ENCODE peak calls at places on chromosomes 13 and 19, in ten cellular contexts. K is IMR-90, A is fibroblast of lung, T is left lung, M is heart left ventricle, C is aorta, F is neuronal stem cell, N is esophagus squamous epithelium, X is body of pancreas, P is uterus. Y is an unnamed sample. For H3K36me3, the result is how much of the 10 kb centered on the place peaks cover.

GRCh38 chr19:35212241-35212640 is 16.3 kb downstream of the FAM187B start:
- DNase-seq in K (no peak), N (no peak), C (no peak), T (no peak), A (no peak), M (no peak), X (no peak), P (no peak), F (no peak), Y (no peak)

GRCh38 chr13:29573190-29573589 is 22.3 kb downstream of the SLC7A1 start:
- DNase-seq in P (peak), C (no peak), A (peak), K (peak), T (no peak), M (peak), X (peak), N (peak), F (no peak), Y (no peak)

GRCh38 chr13:29922896-29923295 is 72.5 kb upstream of the UBL3 start:
- DNase-seq in X (no peak), N (no peak), M (no peak), A (peak), K (peak), T (no peak), P (no peak), F (no peak), C (no peak), Y (no peak)

GRCh38 chr19:3479819-3480215 is 508 bp downstream of the SMIM24 start:
- DNase-seq in X (no peak), K (no peak), C (no peak), N (no peak), F (no peak), P (no peak), T (no peak), A (no peak), M (no peak), Y (peak)

GRCh38 chr19:571127-571974 is 1.0 kb upstream of the BSG start:
- DNase-seq in M (peak), A (peak), N (no peak), F (peak), X (peak), T (peak), K (peak), P (no peak), C (peak), Y (peak)

GRCh38 chr19:3366104-3366760 is at the start of gene NFIC:
- DNase-seq in F (no peak), A (peak), C (peak), N (no peak), P (peak), M (peak), X (peak), T (peak), K (peak), Y (peak)

GRCh38 chr19:46924874-46925547 is 64.2 kb downstream of the ARHGAP35 start:
- DNase-seq in P (no peak), X (peak), A (no peak), T (no peak), C (no peak), F (no peak), N (no peak), K (no peak), M (peak), Y (no peak)

GRCh38 chr13:113930711-113931637 is 42.9 kb downstream of the C13orf46 start:
- DNase-seq in K (no peak), A (no peak), T (no peak), M (peak), P (peak), N (no peak), X (no peak), F (no peak), C (peak), Y (peak)

GRCh38 chr13:71866173-71867091 is 572 bp downstream of the DACH1 start:
- DNase-seq in X (peak), A (peak), C (peak), P (peak), T (peak), M (peak), N (no peak), K (no peak), F (no peak), Y (no peak)

GRCh38 chr19:406121-406711 is 2.7 kb downstream of the C2CD4C start:
- DNase-seq in F (no peak), K (no peak), M (no peak), T (peak), A (no peak), P (no peak), N (no peak), X (no peak), C (peak), Y (no peak)

GRCh38 chr19:8505680-8506401 is 3.4 kb upstream of the PRAM1 start:
- DNase-seq in M (peak), N (no peak), C (peak), F (peak), A (peak), X (peak), T (peak), P (peak), K (peak), Y (no peak)

GRCh38 chr13:38979891-38980627 is 10.6 kb downstream of the STOML3 start:
- DNase-seq in N (no peak), M (peak), A (no peak), C (no peak), P (peak), T (no peak), F (peak), X (peak), K (no peak), Y (no peak)

GRCh38 chr13:77860621-77861020 is 58.0 kb downstream of the EDNRB start:
- DNase-seq in N (no peak), M (no peak), F (no peak), X (no peak), K (peak), T (no peak), P (no peak), A (peak), C (no peak), Y (no peak)

GRCh38 chr19:35105047-35105410 is 10.6 kb upstream of the FXYD3 start:
- DNase-seq in M (no peak), K (no peak), X (no peak), C (no peak), P (no peak), T (no peak), N (no peak), A (no peak), F (no peak), Y (no peak)

GRCh38 chr13:104318121-104318520 is 1251.9 kb upstream of the SLC10A2 start:
- DNase-seq in C (no peak), M (no peak), P (no peak), T (no peak), F (no peak), K (peak), N (no peak), A (peak), X (no peak), Y (no peak)

GRCh38 chr13:24184265-24184841 is 23.8 kb downstream of the SPATA13 start:
- DNase-seq in P (no peak), K (no peak), A (no peak), X (peak), T (no peak), C (no peak), F (no peak), N (no peak), M (no peak), Y (no peak)

GRCh38 chr13:97194473-97194872 is 27.7 kb upstream of the MBNL2 start:
- DNase-seq in X (no peak), M (no peak), P (no peak), N (no peak), F (no peak), A (peak), C (no peak), K (peak), T (no peak), Y (no peak)

GRCh38 chr13:111658150-111659100 is 338.0 kb downstream of the TEX29 start:
- DNase-seq in K (no peak), X (no peak), F (peak), N (no peak), P (no peak), A (no peak), C (no peak), M (no peak), T (no peak), Y (no peak)

GRCh38 chr19:3356805-3357204 is 9.6 kb upstream of the NFIC start:
- DNase-seq in X (no peak), A (no peak), N (no peak), K (no peak), T (no peak), F (no peak), P (no peak), M (no peak), C (no peak), Y (no peak)

GRCh38 chr13:40352807-40353562 is 313.5 kb downstream of the FOXO1 start:
- DNase-seq in N (no peak), M (no peak), K (no peak), T (no peak), X (peak), F (no peak), P (peak), C (no peak), A (peak), Y (no peak)

DNA sequence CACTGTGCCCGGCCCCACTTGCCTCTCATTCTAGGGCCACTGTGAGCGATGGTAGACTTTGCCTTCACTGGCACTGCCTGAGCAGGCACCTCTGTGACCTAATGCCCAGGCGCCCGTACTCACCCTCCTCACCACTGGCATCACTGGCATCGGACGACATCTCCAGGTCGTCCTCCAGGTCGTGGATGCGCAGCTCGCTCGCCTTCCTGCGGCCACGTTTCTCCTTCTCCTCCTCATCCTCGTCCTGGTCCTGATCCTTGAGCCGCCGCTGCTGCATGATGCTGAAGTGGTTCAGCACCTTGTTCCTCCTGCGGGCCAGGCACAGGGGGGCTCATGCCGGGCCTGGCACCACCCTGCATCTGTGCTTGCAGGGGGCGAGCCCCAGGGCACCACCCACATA is 7.5 kb upstream of the PSPN start:
- DNase-seq in X (no peak), M (no peak), P (no peak), C (no peak), K (no peak), F (no peak), A (no peak), N (no peak), T (no peak), Y (no peak)
- H3K36me3 ChIP-seq in X (under half), M (under half), P (under half), C (under half), K (half or more), F (half or more), A (under half), N (half or more), T (half or more), Y (half or more)

GRCh38 chr13:48231948-48232347 is 1.1 kb upstream of the ITM2B start:
- DNase-seq in F (no peak), C (no peak), N (no peak), X (no peak), A (no peak), T (no peak), K (no peak), M (no peak), P (no peak), Y (no peak)
- H3K4me3 ChIP-seq in F (no peak), C (no peak), N (no peak), X (no peak), A (no peak), T (no peak), K (no peak), M (peak), P (no peak), Y (peak)

DNA sequence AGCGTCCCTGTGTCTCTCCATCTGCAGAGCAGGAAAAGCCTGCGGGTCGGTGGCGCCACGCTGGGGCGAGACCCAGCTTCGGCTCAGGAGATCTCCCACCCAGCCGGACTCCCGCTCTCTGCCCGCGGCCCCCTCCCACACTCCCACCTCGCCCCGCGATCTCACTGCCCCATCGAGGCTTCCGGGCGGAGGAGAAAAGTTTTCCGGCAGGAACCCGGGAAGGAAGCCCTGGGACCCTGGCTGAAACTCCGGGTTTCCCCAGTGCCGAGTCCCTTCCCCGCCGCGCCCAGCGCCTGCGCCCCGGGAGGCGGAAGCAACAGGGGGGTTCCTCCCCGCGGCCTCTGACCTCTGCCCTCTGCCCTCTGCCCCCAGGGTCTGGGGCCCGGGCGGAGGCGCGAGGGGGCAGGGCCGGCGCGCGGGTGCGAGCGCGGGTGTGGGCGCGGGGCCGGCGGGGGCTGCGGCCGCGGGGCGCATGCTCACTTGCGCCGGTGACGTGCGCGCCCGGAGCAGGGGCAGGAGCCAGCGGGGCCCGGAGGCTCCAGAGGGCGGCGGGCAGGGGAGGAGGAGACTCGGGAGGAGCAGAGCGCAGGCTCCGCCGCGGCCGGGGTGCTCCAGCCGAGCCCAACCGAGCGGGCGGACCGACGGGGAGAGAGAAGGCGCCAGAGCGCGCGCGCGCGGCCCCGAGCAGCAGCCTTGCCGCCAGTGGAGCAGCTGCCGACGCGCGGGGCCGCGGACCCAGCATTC is at the start of gene ATP11A:
- DNase-seq in P (peak), N (peak), F (peak), A (peak), C (peak), T (peak), M (peak), X (peak), K (peak), Y (peak)
- H3K27ac ChIP-seq in P (peak), N (peak), F (peak), A (peak), C (peak), T (peak), M (peak), X (peak), K (peak), Y (peak)

GRCh38 chr19:5149930-5150329 is 181.0 kb downstream of the KDM4B start:
- DNase-seq in C (peak), M (no peak), P (no peak), N (no peak), F (no peak), K (no peak), A (no peak), T (no peak), X (no peak), Y (no peak)
- H3K36me3 ChIP-seq in C (under half), M (under half), P (under half), N (under half), F (under half), K (under half), A (under half), T (half or more), X (under half), Y (under half)

GRCh38 chr19:18940791-18941627 is at the start of gene HOMER3:
- DNase-seq in M (peak), F (peak), T (peak), N (no peak), A (peak), C (peak), X (peak), K (peak), P (peak), Y (peak)

GRCh38 chr19:18939922-18940775 is 868 bp downstream of the HOMER3 start:
- DNase-seq in P (peak), C (peak), T (peak), K (peak), N (no peak), X (peak), F (peak), M (peak), A (peak), Y (no peak)

GRCh38 chr19:18942692-18943091 is 1.7 kb upstream of the HOMER3 start:
- DNase-seq in K (no peak), T (no peak), C (no peak), F (no peak), A (no peak), N (no peak), P (no peak), M (no peak), X (no peak), Y (no peak)

GRCh38 chr19:18943465-18943864 is 2.4 kb upstream of the HOMER3 start:
- DNase-seq in C (no peak), M (no peak), X (no peak), K (no peak), F (no peak), T (no peak), P (no peak), A (no peak), N (no peak), Y (no peak)

DNA sequence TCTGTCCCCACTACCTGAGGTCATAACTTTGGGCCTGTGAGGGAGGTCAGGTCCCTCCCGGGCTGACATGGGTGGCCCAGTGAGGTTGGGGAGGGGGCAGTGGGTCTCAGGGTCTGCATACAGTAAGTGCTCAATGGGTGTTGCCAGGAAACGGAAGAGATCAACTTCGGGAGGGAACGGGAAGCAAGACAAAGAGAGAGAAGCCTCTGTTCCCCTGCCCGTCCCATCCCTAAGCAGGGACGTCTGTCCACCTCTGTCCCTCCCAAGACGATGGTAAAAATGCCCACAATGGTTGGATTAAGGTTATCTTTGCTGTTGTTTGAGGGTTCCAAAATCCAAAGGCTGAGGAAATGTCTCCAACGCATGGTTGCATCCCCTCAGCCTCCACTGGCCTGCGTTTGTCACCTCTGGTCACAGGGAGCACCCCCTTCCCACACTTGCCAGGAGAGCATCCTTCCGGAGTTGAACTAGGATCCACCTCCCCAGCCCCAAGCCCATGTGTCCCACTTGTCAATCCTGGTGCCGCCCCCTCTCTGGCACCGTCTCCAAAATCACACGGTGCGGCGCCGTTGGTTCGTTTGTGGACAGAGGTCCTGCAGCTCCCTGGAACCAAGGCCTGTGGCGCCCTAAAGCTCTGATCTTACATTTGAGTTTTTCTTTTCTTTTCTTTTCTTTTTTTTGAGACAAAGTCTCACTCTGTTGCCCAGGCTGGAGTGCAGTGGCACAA is 774 bp upstream of the HOMER3 start:
- DNase-seq in C (no peak), M (no peak), P (no peak), X (no peak), N (no peak), F (no peak), A (no peak), K (no peak), T (no peak), Y (no peak)
- H3K4me3 ChIP-seq in C (no peak), M (no peak), P (no peak), X (no peak), N (peak), F (peak), A (peak), K (peak), T (no peak), Y (no peak)

GRCh38 chr19:7149956-7150705 is 80.6 kb downstream of the ZNF557 start:
- DNase-seq in T (no peak), X (no peak), F (no peak), A (no peak), P (no peak), C (peak), M (no peak), K (no peak), N (no peak), Y (no peak)
- H3K27ac ChIP-seq in T (no peak), X (no peak), F (no peak), A (no peak), P (no peak), C (no peak), M (no peak), K (no peak), N (no peak), Y (no peak)

GRCh38 chr19:57327993-57328392 is 7.7 kb downstream of the ZNF543 start:
- DNase-seq in A (no peak), P (no peak), N (no peak), X (no peak), F (no peak), M (no peak), T (no peak), C (no peak), K (no peak), Y (no peak)
- H3K36me3 ChIP-seq in A (under half), P (under half), N (under half), X (under half), F (half or more), M (under half), T (half or more), C (under half), K (under half), Y (half or more)

GRCh38 chr19:6719992-6720368 is 470 bp downstream of the C3 start:
- DNase-seq in M (no peak), X (no peak), A (no peak), N (no peak), P (no peak), T (no peak), C (no peak), F (no peak), K (no peak), Y (no peak)

GRCh38 chr19:6718111-6718740 is 2.2 kb downstream of the C3 start:
- DNase-seq in F (no peak), T (peak), M (no peak), A (no peak), P (no peak), N (no peak), X (no peak), C (no peak), K (no peak), Y (no peak)

GRCh38 chr19:6720369-6721112 is at the start of gene C3:
- DNase-seq in K (peak), T (peak), X (peak), F (no peak), P (peak), M (peak), N (no peak), C (no peak), A (no peak), Y (no peak)

GRCh38 chr19:6718741-6719539 is 1.5 kb downstream of the C3 start:
- DNase-seq in F (no peak), K (no peak), N (no peak), P (no peak), T (peak), X (peak), M (no peak), A (no peak), C (no peak), Y (peak)

DNA sequence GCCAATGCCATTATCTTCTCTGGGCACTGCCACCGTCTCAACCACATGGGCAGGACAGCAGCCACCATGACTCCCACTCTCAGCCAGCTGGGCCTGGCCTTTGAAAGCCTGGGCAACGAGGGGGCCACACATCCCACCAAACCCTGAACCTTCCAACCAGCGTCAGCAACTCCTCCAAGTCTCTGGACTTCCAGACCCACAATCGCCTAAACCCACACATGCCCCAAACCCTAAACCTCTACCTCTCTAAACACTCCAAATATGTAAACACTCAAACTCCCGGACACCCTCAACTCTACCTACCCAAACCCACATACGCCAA is 949 bp downstream of the C3 start:
- DNase-seq in M (no peak), C (no peak), K (no peak), X (no peak), A (no peak), P (no peak), N (no peak), F (no peak), T (no peak), Y (no peak)
- H3K4me3 ChIP-seq in M (peak), C (no peak), K (no peak), X (no peak), A (no peak), P (peak), N (no peak), F (no peak), T (peak), Y (no peak)